ENCODE peak calls at places on chromosomes 11 and 22, in six cellular contexts. One of them, this sample, is unnamed.

GRCh38 chr11:130163346-130164220 is 4.0 kb downstream of the ST14 start:
- DNase-seq in tibial artery: peak; percentile 45
- DNase-seq in cardiac muscle cell: no peak
- DNase-seq in mesenchymal stem cell: no peak
- DNase-seq in neural progenitor cell: no peak
- DNase-seq in AG09309: no peak
- DNase-seq in this sample: no peak

GRCh38 chr22:38505595-38506117 is 455 bp downstream of the DDX17 start:
- DNase-seq in tibial artery: peak; percentile 70
- DNase-seq in cardiac muscle cell: peak; percentile 68
- DNase-seq in mesenchymal stem cell: peak; percentile 72
- DNase-seq in neural progenitor cell: peak; percentile 83
- DNase-seq in AG09309: no peak
- DNase-seq in this sample: no peak

GRCh38 chr11:28834877-28835276 is 726.7 kb downstream of the METTL15 start:
- DNase-seq in tibial artery: no peak
- DNase-seq in cardiac muscle cell: no peak
- DNase-seq in mesenchymal stem cell: peak; percentile 79
- DNase-seq in neural progenitor cell: no peak
- DNase-seq in AG09309: peak; percentile 46
- DNase-seq in this sample: no peak

GRCh38 chr11:43567396-43567975 is 113.1 kb upstream of the HSD17B12 start:
- DNase-seq in tibial artery: no peak
- DNase-seq in cardiac muscle cell: peak; percentile 79
- DNase-seq in mesenchymal stem cell: peak; percentile 49
- DNase-seq in neural progenitor cell: peak; percentile 69
- DNase-seq in AG09309: peak; percentile 21
- DNase-seq in this sample: no peak

GRCh38 chr11:10410844-10411200 is 44.2 kb upstream of the AMPD3 start:
- DNase-seq in tibial artery: no peak
- DNase-seq in cardiac muscle cell: no peak
- DNase-seq in mesenchymal stem cell: no peak
- DNase-seq in neural progenitor cell: no peak
- DNase-seq in AG09309: no peak
- DNase-seq in this sample: no peak

GRCh38 chr11:45590743-45591142 is 74.7 kb downstream of the CHST1 start:
- DNase-seq in tibial artery: peak; percentile 68
- DNase-seq in cardiac muscle cell: no peak
- DNase-seq in mesenchymal stem cell: no peak
- DNase-seq in neural progenitor cell: no peak
- DNase-seq in AG09309: no peak
- DNase-seq in this sample: no peak

GRCh38 chr11:107669893-107670601 is 41.8 kb downstream of the SLN start:
- DNase-seq in tibial artery: no peak
- DNase-seq in cardiac muscle cell: no peak
- DNase-seq in mesenchymal stem cell: no peak
- DNase-seq in neural progenitor cell: no peak
- DNase-seq in AG09309: no peak
- DNase-seq in this sample: no peak

GRCh38 chr11:61927501-61927900 is 10.1 kb upstream of the RAB3IL1 start:
- DNase-seq in tibial artery: no peak
- DNase-seq in cardiac muscle cell: no peak
- DNase-seq in mesenchymal stem cell: no peak
- DNase-seq in neural progenitor cell: no peak
- DNase-seq in AG09309: no peak
- DNase-seq in this sample: no peak

GRCh38 chr22:42645938-42646568 is 3.1 kb downstream of the CYB5R3 start:
- DNase-seq in tibial artery: no peak
- DNase-seq in cardiac muscle cell: no peak
- DNase-seq in mesenchymal stem cell: no peak
- DNase-seq in neural progenitor cell: no peak
- DNase-seq in AG09309: no peak
- DNase-seq in this sample: no peak

GRCh38 chr22:19554834-19555404 is 30.7 kb upstream of the CLDN5 start:
- DNase-seq in tibial artery: no peak
- DNase-seq in cardiac muscle cell: peak; percentile 19
- DNase-seq in mesenchymal stem cell: peak; percentile 66
- DNase-seq in neural progenitor cell: peak; percentile 75
- DNase-seq in AG09309: no peak
- DNase-seq in this sample: no peak

GRCh38 chr22:22463855-22464540 is 44.5 kb downstream of the ZNF280B start:
- DNase-seq in tibial artery: no peak
- DNase-seq in cardiac muscle cell: peak; percentile 61
- DNase-seq in mesenchymal stem cell: peak; percentile 53
- DNase-seq in neural progenitor cell: peak; percentile 88
- DNase-seq in AG09309: peak; percentile 3
- DNase-seq in this sample: peak; percentile 24

GRCh38 chr11:102390667-102391449 is 43.8 kb downstream of the BIRC2 start:
- DNase-seq in tibial artery: peak; percentile 57
- DNase-seq in cardiac muscle cell: peak; percentile 71
- DNase-seq in mesenchymal stem cell: peak; percentile 71
- DNase-seq in neural progenitor cell: peak; percentile 79
- DNase-seq in AG09309: peak; percentile 23
- DNase-seq in this sample: peak; percentile 24

GRCh38 chr11:126257764-126258163 is 10.9 kb downstream of the SRPRA start:
- DNase-seq in tibial artery: no peak
- DNase-seq in cardiac muscle cell: no peak
- DNase-seq in mesenchymal stem cell: peak; percentile 42
- DNase-seq in neural progenitor cell: no peak
- DNase-seq in AG09309: peak; percentile 25
- DNase-seq in this sample: no peak

GRCh38 chr22:36510966-36511881 is 4.4 kb upstream of the FOXRED2 start:
- DNase-seq in tibial artery: no peak
- DNase-seq in cardiac muscle cell: peak; percentile 66
- DNase-seq in mesenchymal stem cell: peak; percentile 72
- DNase-seq in neural progenitor cell: peak; percentile 74
- DNase-seq in AG09309: no peak
- DNase-seq in this sample: no peak

GRCh38 chr11:72245232-72245816 is 1.3 kb upstream of the PHOX2A start:
- DNase-seq in tibial artery: no peak
- DNase-seq in cardiac muscle cell: no peak
- DNase-seq in mesenchymal stem cell: no peak
- DNase-seq in neural progenitor cell: no peak
- DNase-seq in AG09309: no peak
- DNase-seq in this sample: no peak

GRCh38 chr11:57471496-57471895 is 11.2 kb downstream of the RTN4RL2 start:
- DNase-seq in tibial artery: no peak
- DNase-seq in cardiac muscle cell: no peak
- DNase-seq in mesenchymal stem cell: no peak
- DNase-seq in neural progenitor cell: no peak
- DNase-seq in AG09309: no peak
- DNase-seq in this sample: no peak

GRCh38 chr11:45922425-45923082 is at the start of gene LARGE2:
- DNase-seq in tibial artery: no peak
- DNase-seq in cardiac muscle cell: peak; percentile 72
- DNase-seq in mesenchymal stem cell: no peak
- DNase-seq in neural progenitor cell: peak; percentile 89
- DNase-seq in AG09309: no peak
- DNase-seq in this sample: no peak

GRCh38 chr11:65419773-65420481 is 2.7 kb upstream of the NEAT1 start:
- DNase-seq in tibial artery: peak; percentile 97
- DNase-seq in cardiac muscle cell: peak; percentile 59
- DNase-seq in mesenchymal stem cell: peak; percentile 98
- DNase-seq in neural progenitor cell: peak; percentile 65
- DNase-seq in AG09309: peak; percentile 80
- DNase-seq in this sample: no peak

GRCh38 chr11:65419460-65419772 is 3.2 kb upstream of the NEAT1 start:
- DNase-seq in tibial artery: peak; percentile 32
- DNase-seq in cardiac muscle cell: no peak
- DNase-seq in mesenchymal stem cell: no peak
- DNase-seq in neural progenitor cell: no peak
- DNase-seq in AG09309: no peak
- DNase-seq in this sample: no peak

GRCh38 chr11:65417702-65418430 is 4.7 kb upstream of the NEAT1 start:
- DNase-seq in tibial artery: peak; percentile 64
- DNase-seq in cardiac muscle cell: peak; percentile 46
- DNase-seq in mesenchymal stem cell: peak; percentile 68
- DNase-seq in neural progenitor cell: no peak
- DNase-seq in AG09309: no peak
- DNase-seq in this sample: no peak

GRCh38 chr11:65418431-65418680 is 4.2 kb upstream of the NEAT1 start:
- DNase-seq in tibial artery: no peak
- DNase-seq in cardiac muscle cell: peak; percentile 57
- DNase-seq in mesenchymal stem cell: peak; percentile 86
- DNase-seq in neural progenitor cell: no peak
- DNase-seq in AG09309: no peak
- DNase-seq in this sample: no peak

DNA sequence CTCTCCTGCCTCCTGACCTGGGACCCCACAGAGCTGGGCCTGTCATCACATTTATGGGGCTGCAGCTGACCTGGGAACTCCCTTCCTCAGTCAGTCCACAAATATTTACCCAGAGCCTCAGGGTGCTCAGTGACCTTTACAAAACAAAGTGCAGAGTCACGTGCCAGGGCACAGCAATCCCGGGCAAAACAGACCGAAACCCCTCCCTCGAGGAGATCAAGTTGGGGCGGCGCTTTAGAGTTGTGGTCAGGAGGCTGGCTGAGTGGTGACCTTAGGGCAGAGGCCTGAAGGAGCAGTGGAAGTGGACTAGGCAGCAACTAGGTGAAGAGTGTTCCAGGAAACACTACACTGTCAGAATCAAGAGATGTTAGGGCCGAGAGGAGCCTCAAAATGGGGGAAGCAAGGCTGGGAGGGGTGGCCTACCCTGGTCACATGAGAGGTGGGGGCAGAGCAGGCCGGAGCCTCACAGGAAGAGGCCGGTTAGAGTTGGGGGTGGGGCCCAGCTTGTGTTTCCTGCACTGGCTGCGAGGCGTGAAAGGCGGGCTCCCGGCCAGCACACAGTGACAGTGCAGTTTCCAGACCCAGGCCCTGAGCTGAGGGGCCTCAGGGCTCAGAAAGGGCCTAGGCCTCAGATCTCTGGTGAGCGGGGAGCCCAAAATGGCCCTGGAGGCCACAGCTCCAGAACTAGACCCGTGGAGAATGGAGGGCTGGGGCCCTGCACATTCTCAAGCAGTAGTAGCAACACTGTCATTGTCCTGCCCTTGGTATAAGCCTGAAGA is 3.7 kb upstream of the NEAT1 start:
- DNase-seq in tibial artery: peak; percentile 98
- DNase-seq in cardiac muscle cell: peak; percentile 91
- DNase-seq in mesenchymal stem cell: peak; percentile 99
- DNase-seq in neural progenitor cell: peak; percentile 84
- DNase-seq in AG09309: peak; percentile 88
- DNase-seq in this sample: peak; percentile 92
- H3K4me3 ChIP-seq in tibial artery: peak overlapping the region; percentile 97
- H3K4me3 ChIP-seq in cardiac muscle cell: no peak overlapping the region
- H3K4me3 ChIP-seq in mesenchymal stem cell: no peak overlapping the region
- H3K4me3 ChIP-seq in neural progenitor cell: no peak overlapping the region
- H3K4me3 ChIP-seq in AG09309: peak overlapping the region; percentile 24
- H3K4me3 ChIP-seq in this sample: peak overlapping the region; percentile 97

GRCh38 chr22:29385748-29386147 is 2.6 kb downstream of the AP1B1 start:
- DNase-seq in tibial artery: peak; percentile 57
- DNase-seq in cardiac muscle cell: no peak
- DNase-seq in mesenchymal stem cell: no peak
- DNase-seq in neural progenitor cell: no peak
- DNase-seq in AG09309: no peak
- DNase-seq in this sample: peak; percentile 59

GRCh38 chr22:29390270-29390669 is 1.9 kb upstream of the AP1B1 start:
- DNase-seq in tibial artery: no peak
- DNase-seq in cardiac muscle cell: no peak
- DNase-seq in mesenchymal stem cell: no peak
- DNase-seq in neural progenitor cell: no peak
- DNase-seq in AG09309: no peak
- DNase-seq in this sample: no peak

GRCh38 chr22:29385305-29385704 is 3.1 kb downstream of the AP1B1 start:
- DNase-seq in tibial artery: no peak
- DNase-seq in cardiac muscle cell: no peak
- DNase-seq in mesenchymal stem cell: no peak
- DNase-seq in neural progenitor cell: no peak
- DNase-seq in AG09309: no peak
- DNase-seq in this sample: no peak

GRCh38 chr22:29388759-29389090 is 355 bp upstream of the AP1B1 start:
- DNase-seq in tibial artery: no peak
- DNase-seq in cardiac muscle cell: no peak
- DNase-seq in mesenchymal stem cell: no peak
- DNase-seq in neural progenitor cell: no peak
- DNase-seq in AG09309: no peak
- DNase-seq in this sample: no peak

DNA sequence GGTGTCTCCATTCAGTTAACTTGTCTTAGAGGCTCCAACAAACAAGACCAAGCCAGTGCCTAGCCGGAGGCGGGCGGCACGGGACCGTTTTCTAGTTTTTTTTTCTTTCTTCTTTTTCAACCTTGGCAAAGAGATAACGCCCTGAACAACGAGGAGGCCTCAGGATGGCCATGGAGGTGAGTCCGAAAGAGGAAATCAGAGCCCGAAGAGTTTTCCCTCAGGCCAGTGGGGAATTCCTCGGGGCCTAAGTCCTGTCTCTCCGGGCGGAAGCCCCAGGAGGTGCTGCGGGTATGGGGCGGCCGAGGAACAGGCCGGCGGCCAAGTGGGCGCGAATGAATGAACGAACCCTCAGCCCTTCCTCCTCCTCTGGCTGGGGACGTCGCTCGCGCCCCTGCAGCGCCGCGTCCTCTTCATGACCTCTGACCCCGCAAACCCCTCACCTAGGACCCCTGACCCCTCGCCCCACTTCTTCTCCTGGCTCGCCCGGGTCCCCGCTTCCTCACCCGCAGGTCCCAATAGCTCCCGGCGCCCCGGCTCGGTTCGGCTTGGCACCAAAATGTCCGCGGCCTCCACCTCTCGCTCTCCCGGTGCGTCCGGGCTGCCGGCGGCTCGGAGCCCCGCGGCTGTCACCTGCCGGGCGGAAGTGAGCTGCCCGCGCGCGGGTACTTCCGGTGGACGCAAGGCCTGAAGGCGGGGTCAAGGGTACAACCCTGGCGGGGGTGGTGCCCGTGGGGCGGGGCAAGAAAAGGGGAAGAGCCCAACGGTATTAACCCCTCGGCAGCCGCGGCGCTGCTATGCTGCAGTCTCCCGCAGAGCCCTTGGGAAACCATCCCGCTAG is at the start of gene AP1B1:
- DNase-seq in tibial artery: peak; percentile 89
- DNase-seq in cardiac muscle cell: peak; percentile 96
- DNase-seq in mesenchymal stem cell: peak; percentile 88
- DNase-seq in neural progenitor cell: peak; percentile 95
- DNase-seq in AG09309: peak; percentile 29
- DNase-seq in this sample: peak; percentile 81
- H3K4me3 ChIP-seq in tibial artery: peak within 1 kb of the TSS; percentile 72
- H3K4me3 ChIP-seq in cardiac muscle cell: peak within 1 kb of the TSS; percentile 65
- H3K4me3 ChIP-seq in mesenchymal stem cell: peak within 1 kb of the TSS; percentile 94
- H3K4me3 ChIP-seq in neural progenitor cell: peak within 1 kb of the TSS; percentile 71
- H3K4me3 ChIP-seq in AG09309: peak within 1 kb of the TSS; percentile 82
- H3K4me3 ChIP-seq in this sample: peak within 1 kb of the TSS; percentile 96

GRCh38 chr11:121446752-121447156 is 5.4 kb upstream of the SORL1 start:
- DNase-seq in tibial artery: no peak
- DNase-seq in cardiac muscle cell: peak; percentile 33
- DNase-seq in mesenchymal stem cell: peak; percentile 10
- DNase-seq in neural progenitor cell: peak; percentile 51
- DNase-seq in AG09309: no peak
- DNase-seq in this sample: no peak
- H3K4me3 ChIP-seq in tibial artery: no peak overlapping the region
- H3K4me3 ChIP-seq in cardiac muscle cell: no peak overlapping the region
- H3K4me3 ChIP-seq in mesenchymal stem cell: no peak overlapping the region
- H3K4me3 ChIP-seq in neural progenitor cell: no peak overlapping the region
- H3K4me3 ChIP-seq in AG09309: no peak overlapping the region
- H3K4me3 ChIP-seq in this sample: no peak overlapping the region

DNA sequence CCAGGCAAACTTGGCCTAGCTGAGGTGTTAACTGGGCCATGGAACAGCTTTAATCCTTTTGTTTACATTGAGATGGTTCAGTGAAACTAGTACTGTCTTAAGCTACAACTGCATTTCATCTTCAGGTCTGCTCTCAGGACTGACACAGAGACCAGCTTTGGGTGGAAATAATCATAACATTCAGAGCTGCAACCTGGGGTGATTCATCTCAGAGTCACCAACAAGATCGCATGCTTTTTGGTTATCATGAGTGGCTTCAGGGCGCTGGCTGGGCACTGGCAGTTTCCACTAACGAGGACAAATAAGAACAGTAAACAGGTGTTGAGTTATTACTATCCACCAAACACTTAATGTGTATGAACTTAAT is 60.9 kb upstream of the PAX6 start:
- DNase-seq in tibial artery: no peak
- DNase-seq in cardiac muscle cell: no peak
- DNase-seq in mesenchymal stem cell: no peak
- DNase-seq in neural progenitor cell: no peak
- DNase-seq in AG09309: no peak
- DNase-seq in this sample: no peak
- H3K4me3 ChIP-seq in tibial artery: no peak overlapping the region
- H3K4me3 ChIP-seq in cardiac muscle cell: no peak overlapping the region
- H3K4me3 ChIP-seq in mesenchymal stem cell: no peak overlapping the region
- H3K4me3 ChIP-seq in neural progenitor cell: no peak overlapping the region
- H3K4me3 ChIP-seq in AG09309: no peak overlapping the region
- H3K4me3 ChIP-seq in this sample: no peak overlapping the region

This sample was measured in GM12864.